ENCODE peak calls at places on chromosomes 16 and 17, in ten cellular contexts. D is esophagus muscularis mucosa, R is GM12878, S is upper lobe of left lung, N is SK-N-SH, C is A549, U is transverse colon, A is sigmoid colon, G is ovary, Z is stomach. X is an unnamed sample.

GRCh38 chr16:30636599-30636998 is 14.2 kb upstream of the PRR14 start:
- DNase-seq in G (no peak), Z (no peak), S (no peak), U (no peak), R (no peak), D (no peak), A (no peak), N (no peak), C (no peak), X (no peak)

GRCh38 chr17:49994085-49995054 is 654 bp downstream of the DLX3 start:
- DNase-seq in G (no peak), N (peak; percentile 36), S (peak; percentile 76), A (no peak), C (no peak), D (no peak), U (no peak), Z (no peak), R (no peak), X (no peak)

GRCh38 chr16:87484487-87485331 is 8.1 kb downstream of the ZCCHC14 start:
- DNase-seq in S (no peak), R (no peak), D (no peak), N (no peak), U (no peak), G (no peak), A (no peak), C (no peak), Z (peak; percentile 46), X (no peak)

GRCh38 chr17:80877095-80877828 is 114.4 kb upstream of the CHMP6 start:
- DNase-seq in R (peak; percentile 99), D (no peak), C (no peak), Z (no peak), N (no peak), A (no peak), G (no peak), U (peak; percentile 16), S (no peak), X (no peak)

GRCh38 chr16:68646948-68647659 is 2.0 kb downstream of the CDH3 start:
- DNase-seq in A (no peak), C (no peak), G (no peak), D (no peak), S (no peak), N (no peak), R (no peak), Z (no peak), U (no peak), X (no peak)

GRCh38 chr17:31074772-31075538 is 19.8 kb upstream of the NF1 start:
- DNase-seq in S (no peak), G (no peak), N (no peak), A (no peak), R (no peak), Z (no peak), D (no peak), U (no peak), C (peak; percentile 65), X (no peak)

GRCh38 chr17:42124256-42124655 is 1.7 kb downstream of the HSPB9 start:
- DNase-seq in N (no peak), C (no peak), Z (no peak), D (no peak), U (no peak), R (no peak), S (no peak), A (no peak), G (no peak), X (no peak)

GRCh38 chr16:58515871-58516767 is 802 bp downstream of the SETD6 start:
- DNase-seq in U (peak; percentile 67), S (peak; percentile 89), N (no peak), Z (peak; percentile 70), A (peak; percentile 63), D (no peak), R (no peak), G (no peak), C (no peak), X (no peak)

GRCh38 chr17:320809-321385 is 31.7 kb downstream of the RPH3AL start:
- DNase-seq in N (no peak), S (no peak), A (peak; percentile 65), Z (no peak), G (no peak), R (no peak), D (no peak), C (peak; percentile 31), U (no peak), X (peak; percentile 55)

GRCh38 chr16:66523861-66524354 is 26.0 kb downstream of the TK2 start:
- DNase-seq in U (peak; percentile 56), Z (no peak), R (no peak), S (no peak), A (no peak), C (no peak), G (no peak), N (no peak), D (no peak), X (peak; percentile 44)

GRCh38 chr16:15643453-15644305 is 725 bp upstream of the MARF1 start:
- DNase-seq in Z (no peak), S (no peak), A (no peak), N (peak; percentile 65), D (no peak), C (peak; percentile 74), G (peak; percentile 23), R (no peak), U (peak; percentile 14), X (no peak)
- TF ChIP-seq EP300 in Z (no peak), S (no peak), A (no peak), N (no peak), D (no peak), C (no peak), G (no peak), R (no peak), U (no peak), X (no peak)

GRCh38 chr16:35561346-35561745 is 2101.9 kb downstream of the TP53TG3F start:
- DNase-seq in A (no peak), S (no peak), D (peak; percentile 75), Z (no peak), U (no peak), G (no peak), N (no peak), C (no peak), R (no peak), X (no peak)

GRCh38 chr16:35562471-35562870 is 2103.1 kb downstream of the TP53TG3F start:
- DNase-seq in R (no peak), Z (no peak), D (no peak), U (no peak), C (no peak), A (no peak), N (no peak), G (no peak), S (no peak), X (no peak)

GRCh38 chr16:35560637-35560984 is 2101.2 kb downstream of the TP53TG3F start:
- DNase-seq in N (no peak), R (no peak), Z (no peak), D (no peak), C (no peak), A (no peak), S (no peak), U (no peak), G (no peak), X (no peak)

GRCh38 chr16:35557731-35558130 is 2098.3 kb downstream of the TP53TG3F start:
- DNase-seq in Z (no peak), S (no peak), U (no peak), G (no peak), R (no peak), C (no peak), D (peak; percentile 79), A (no peak), N (no peak), X (no peak)

GRCh38 chr16:35559911-35560636 is 2100.7 kb downstream of the TP53TG3F start:
- DNase-seq in U (no peak), D (no peak), G (no peak), R (no peak), Z (no peak), A (no peak), N (no peak), S (no peak), C (no peak), X (no peak)
- H3K9me3 ChIP-seq in U (no peaks in the 10 kb centered on the region), D (no peaks in the 10 kb centered on the region), G (no peaks in the 10 kb centered on the region), R (no peaks in the 10 kb centered on the region), Z (peaks cover 11% of the 10 kb centered on the region), A (peaks cover 16% of the 10 kb centered on the region), N (no peaks in the 10 kb centered on the region), S (no peaks in the 10 kb centered on the region), C (no peaks in the 10 kb centered on the region), X (peaks cover 4% of the 10 kb centered on the region)

DNA sequence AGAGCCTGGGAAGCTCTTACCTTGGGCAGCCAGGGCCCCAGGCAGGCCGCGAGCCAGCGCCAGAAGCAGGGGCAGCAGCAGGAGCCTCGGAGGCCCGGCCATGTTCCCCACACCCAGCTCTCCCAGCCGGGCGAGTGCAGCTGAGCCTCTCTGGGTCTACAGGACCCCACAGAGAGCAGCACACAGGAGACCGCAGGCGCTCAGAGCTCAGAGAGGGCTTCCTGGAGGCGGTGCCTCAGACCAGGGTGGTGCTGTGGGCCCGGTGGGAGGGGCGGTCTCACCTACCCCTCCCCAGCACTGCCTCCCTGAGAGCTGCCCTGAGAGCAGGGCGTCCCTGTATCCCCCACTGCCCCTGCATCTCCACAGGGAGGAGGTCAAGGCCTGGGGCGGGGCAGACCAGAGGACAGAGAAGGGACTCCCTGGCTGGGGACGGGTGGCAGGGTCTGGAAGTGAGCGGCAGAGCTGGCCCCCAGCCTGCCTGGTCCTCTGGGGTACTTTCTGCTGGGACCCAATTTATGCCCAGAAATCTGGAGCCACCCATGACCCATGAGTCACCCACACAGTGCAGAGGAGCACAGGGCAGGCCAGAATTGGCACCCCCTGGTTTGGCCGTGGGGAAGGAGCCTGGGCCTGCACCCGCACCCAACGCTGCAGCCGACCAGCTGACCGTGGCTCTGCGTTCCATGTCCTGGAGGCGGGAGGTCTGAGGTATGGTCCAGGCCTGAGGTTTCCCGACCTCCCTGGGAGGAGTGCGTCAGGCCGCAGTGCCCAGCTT is at the start of gene CD7:
- DNase-seq in D (no peak), C (no peak), N (no peak), Z (no peak), A (no peak), U (no peak), S (peak; percentile 56), G (no peak), R (no peak), X (no peak)
- TF ChIP-seq EP300 in D (no peak), C (no peak), N (no peak), Z (no peak), A (no peak), U (no peak), S (no peak), G (no peak), R (no peak), X (no peak)

GRCh38 chr17:83200231-83200699 is 120.9 kb downstream of the METRNL start:
- DNase-seq in C (no peak), R (no peak), G (no peak), N (no peak), D (no peak), A (peak; percentile 84), U (peak; percentile 63), S (peak; percentile 73), Z (peak; percentile 70), X (peak; percentile 91)

GRCh38 chr17:83199500-83200201 is 120.2 kb downstream of the METRNL start:
- DNase-seq in N (no peak), S (peak; percentile 90), D (no peak), U (peak; percentile 60), Z (peak; percentile 51), A (peak; percentile 73), G (no peak), R (no peak), C (no peak), X (peak; percentile 76)

GRCh38 chr17:83202002-83203000 is 122.9 kb downstream of the METRNL start:
- DNase-seq in U (peak; percentile 5), R (no peak), N (no peak), S (peak; percentile 33), A (peak; percentile 61), Z (peak; percentile 25), D (no peak), C (no peak), G (no peak), X (peak; percentile 76)

GRCh38 chr17:83201206-83202001 is 122.0 kb downstream of the METRNL start:
- DNase-seq in N (no peak), S (no peak), R (no peak), Z (peak; percentile 20), G (no peak), U (peak; percentile 2), D (no peak), A (peak; percentile 56), C (no peak), X (peak; percentile 38)

GRCh38 chr17:83200746-83201145 is 121.3 kb downstream of the METRNL start:
- DNase-seq in D (no peak), Z (no peak), C (no peak), N (no peak), A (peak; percentile 63), S (peak; percentile 6), U (no peak), G (no peak), R (no peak), X (peak; percentile 62)
- H3K9me3 ChIP-seq in D (no peaks in the 10 kb centered on the region), Z (no peaks in the 10 kb centered on the region), C (no peaks in the 10 kb centered on the region), N (no peaks in the 10 kb centered on the region), A (no peaks in the 10 kb centered on the region), S (no peaks in the 10 kb centered on the region), U (no peaks in the 10 kb centered on the region), G (no peaks in the 10 kb centered on the region), R (no peaks in the 10 kb centered on the region), X (no peaks in the 10 kb centered on the region)